ENCODE peak calls at places on chromosomes 5 and 9, in eight cellular contexts. U, J, T, L, Z, Q, R and P are unnamed samples. For H3K36me3, the result is how much of the 10 kb centered on the place peaks cover.

GRCh38 chr5:180644129-180644824 is 5.1 kb downstream of the FLT4 start:
- DNase-seq in U (no peak), J (no peak), T (no peak), L (no peak), Z (no peak), Q (no peak), R (no peak), P (no peak)

GRCh38 chr9:113456235-113456634 is 7.3 kb upstream of the RGS3 start:
- DNase-seq in U (no peak), J (peak), T (peak), L (no peak), Z (peak), Q (no peak), R (no peak), P (no peak)

GRCh38 chr5:150781706-150782614 is 3.4 kb downstream of the SMIM3 start:
- DNase-seq in U (peak), J (peak), T (peak), L (no peak), Z (peak), Q (peak), R (peak), P (no peak)

GRCh38 chr9:121349009-121349408 is 21.0 kb downstream of the STOM start:
- DNase-seq in U (no peak), J (no peak), T (no peak), L (no peak), Z (peak), Q (no peak), R (no peak), P (no peak)

GRCh38 chr9:87836951-87837715 is 45.5 kb upstream of the SPATA31E1 start:
- DNase-seq in U (no peak), J (no peak), T (no peak), L (no peak), Z (peak), Q (no peak), R (no peak), P (no peak)

GRCh38 chr9:69044226-69045219 is 9.0 kb downstream of the FXN start:
- DNase-seq in U (no peak), J (no peak), T (no peak), L (no peak), Z (peak), Q (no peak), R (no peak), P (peak)

GRCh38 chr9:127158995-127159801 is 36.8 kb upstream of the ANGPTL2 start:
- DNase-seq in U (peak), J (peak), T (peak), L (peak), Z (peak), Q (no peak), R (peak), P (no peak)

GRCh38 chr5:160869962-160870521 is 18.0 kb upstream of the ATP10B start:
- DNase-seq in U (no peak), J (no peak), T (no peak), L (no peak), Z (no peak), Q (no peak), R (no peak), P (no peak)

GRCh38 chr5:75435101-75435500 is 76.3 kb downstream of the CERT1 start:
- DNase-seq in U (no peak), J (no peak), T (no peak), L (no peak), Z (peak), Q (no peak), R (no peak), P (no peak)

GRCh38 chr9:110351009-110351467 is 13.4 kb upstream of the TXNDC8 start:
- DNase-seq in U (peak), J (no peak), T (no peak), L (no peak), Z (peak), Q (peak), R (no peak), P (no peak)

GRCh38 chr9:3828495-3828894 is 302.7 kb upstream of the RFX3 start:
- DNase-seq in U (no peak), J (no peak), T (no peak), L (no peak), Z (peak), Q (no peak), R (no peak), P (no peak)

GRCh38 chr5:169826618-169827017 is 153.7 kb downstream of the INSYN2B start:
- DNase-seq in U (no peak), J (no peak), T (peak), L (no peak), Z (no peak), Q (no peak), R (no peak), P (no peak)

GRCh38 chr9:78234810-78235209 is 1.1 kb upstream of the CEP78 start:
- DNase-seq in U (no peak), J (no peak), T (no peak), L (no peak), Z (peak), Q (peak), R (no peak), P (no peak)

GRCh38 chr5:76561959-76562358 is 61.2 kb downstream of the F2RL2 start:
- DNase-seq in U (no peak), J (no peak), T (no peak), L (no peak), Z (no peak), Q (no peak), R (no peak), P (no peak)

GRCh38 chr9:120435066-120435465 is 144.9 kb downstream of the CDK5RAP2 start:
- DNase-seq in U (no peak), J (no peak), T (no peak), L (no peak), Z (peak), Q (no peak), R (no peak), P (no peak)

GRCh38 chr9:92236915-92237314 is 56.6 kb downstream of the IARS1 start:
- DNase-seq in U (no peak), J (no peak), T (no peak), L (no peak), Z (no peak), Q (no peak), R (no peak), P (no peak)

GRCh38 chr9:92232190-92232589 is 61.3 kb downstream of the IARS1 start:
- DNase-seq in U (no peak), J (no peak), T (no peak), L (no peak), Z (no peak), Q (no peak), R (no peak), P (no peak)

GRCh38 chr9:92228628-92229027 is 64.9 kb downstream of the IARS1 start:
- DNase-seq in U (no peak), J (no peak), T (no peak), L (no peak), Z (no peak), Q (no peak), R (no peak), P (no peak)

GRCh38 chr9:92236465-92236864 is 57.0 kb downstream of the IARS1 start:
- DNase-seq in U (no peak), J (no peak), T (no peak), L (no peak), Z (no peak), Q (no peak), R (no peak), P (no peak)

GRCh38 chr9:92234503-92234902 is 59.0 kb downstream of the IARS1 start:
- DNase-seq in U (no peak), J (no peak), T (no peak), L (no peak), Z (no peak), Q (no peak), R (no peak), P (no peak)
- H3K36me3 ChIP-seq in U (under half), J (under half), T (half or more), L (half or more), Z (under half), Q (under half), R (under half), P (under half)

GRCh38 chr5:72503888-72504491 is 3.2 kb downstream of the ZNF366 start:
- DNase-seq in U (no peak), J (no peak), T (no peak), L (no peak), Z (no peak), Q (no peak), R (no peak), P (no peak)
- H3K36me3 ChIP-seq in U (under half), J (under half), T (under half), L (under half), Z (under half), Q (under half), R (under half), P (under half)

DNA sequence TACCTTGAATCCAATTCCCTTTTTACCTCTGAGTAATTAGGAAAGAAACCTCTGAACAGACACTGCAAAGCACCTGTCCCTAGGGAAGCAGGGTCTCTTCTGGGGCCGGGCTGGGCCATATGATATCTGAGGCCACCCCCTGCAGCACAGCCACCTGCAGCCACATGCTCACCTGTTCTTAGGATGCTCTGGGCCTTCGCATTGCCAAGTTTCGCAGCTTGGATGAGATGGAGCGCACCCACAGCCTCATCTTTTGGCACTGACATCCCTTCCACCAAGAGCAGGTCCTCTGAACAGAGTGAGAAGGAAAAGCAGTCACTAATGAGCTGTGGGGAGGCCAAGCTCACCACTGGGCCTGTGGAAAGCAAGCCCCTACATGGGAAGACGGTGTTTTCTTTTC is 27.3 kb downstream of the CLTA start:
- DNase-seq in U (no peak), J (no peak), T (no peak), L (no peak), Z (no peak), Q (no peak), R (no peak), P (no peak)
- H3K36me3 ChIP-seq in U (under half), J (under half), T (under half), L (half or more), Z (under half), Q (under half), R (under half), P (under half)

GRCh38 chr5:177620560-177620959 is 20.6 kb downstream of the B4GALT7 start:
- DNase-seq in U (no peak), J (no peak), T (no peak), L (no peak), Z (no peak), Q (no peak), R (no peak), P (no peak)
- H3K36me3 ChIP-seq in U (under half), J (under half), T (under half), L (under half), Z (under half), Q (under half), R (under half), P (under half)